ENCODE peak calls at places on chromosomes 16 and 17, in five cellular contexts. L is HepG2, S is upper lobe of left lung, E is GM12878, F is A549. X is an unnamed sample.

GRCh38 chr16:1918312-1918889 is at the start of gene HS3ST6:
- ATAC-seq in L (no peak), F (peak; percentile 35), E (no peak), S (no peak), X (no peak)

GRCh38 chr17:20257008-20257407 is 210.3 kb downstream of the LGALS9B start:
- ATAC-seq in S (no peak), E (no peak), L (no peak), F (no peak), X (no peak)

GRCh38 chr16:85159226-85159980 is 47.1 kb upstream of the CIBAR2 start:
- ATAC-seq in F (no peak), E (no peak), S (no peak), L (peak; percentile 58), X (no peak)

GRCh38 chr17:43905985-43906852 is 1.1 kb downstream of the MPP2 start:
- ATAC-seq in E (peak; percentile 27), S (peak; percentile 81), F (peak; percentile 52), L (peak; percentile 62), X (peak; percentile 86)

GRCh38 chr16:72740346-72740745 is 307.6 kb downstream of the ZFHX3 start:
- ATAC-seq in L (no peak), S (no peak), F (no peak), E (no peak), X (no peak)

GRCh38 chr17:11144358-11145233 is 96.4 kb upstream of the SHISA6 start:
- ATAC-seq in E (no peak), L (peak; percentile 47), S (peak; percentile 69), F (peak; percentile 71), X (peak; percentile 55)

GRCh38 chr17:29155966-29156338 is 24.2 kb downstream of the MYO18A start:
- ATAC-seq in E (no peak), L (no peak), S (no peak), F (no peak), X (no peak)

GRCh38 chr17:17664073-17664470 is 17.2 kb upstream of the RAI1 start:
- ATAC-seq in S (no peak), F (no peak), E (no peak), L (no peak), X (no peak)

GRCh38 chr16:63018581-63019223 is 982.5 kb upstream of the CDH8 start:
- ATAC-seq in L (no peak), S (no peak), F (no peak), E (no peak), X (no peak)

GRCh38 chr16:20538687-20539086 is 37.5 kb downstream of the ACSM2B start:
- ATAC-seq in S (no peak), E (no peak), L (peak; percentile 66), F (no peak), X (no peak)

GRCh38 chr17:31610301-31610910 is 218.9 kb downstream of the RAB11FIP4 start:
- ATAC-seq in S (no peak), L (no peak), E (no peak), F (no peak), X (no peak)

GRCh38 chr17:69625449-69625848 is 211.0 kb downstream of the MAP2K6 start:
- ATAC-seq in L (no peak), E (no peak), S (no peak), F (no peak), X (no peak)

GRCh38 chr16:21156767-21157467 is 1.6 kb upstream of the LDAF1 start:
- ATAC-seq in L (peak; percentile 34), F (peak; percentile 65), S (peak; percentile 58), E (no peak), X (peak; percentile 22)

GRCh38 chr17:72122002-72122310 is 1.1 kb downstream of the SOX9 start:
- ATAC-seq in L (no peak), E (peak; percentile 24), S (peak; percentile 4), F (no peak), X (no peak)

GRCh38 chr17:49603720-49604119 is 28.0 kb downstream of the NXPH3 start:
- ATAC-seq in F (peak; percentile 78), L (peak; percentile 31), E (no peak), S (peak; percentile 34), X (no peak)

GRCh38 chr17:7336240-7337175 is at the start of gene ACAP1:
- ATAC-seq in F (peak; percentile 23), S (peak; percentile 59), E (peak; percentile 93), L (no peak), X (no peak)

GRCh38 chr16:75152635-75153034 is 4.3 kb downstream of the ZFP1 start:
- ATAC-seq in L (no peak), S (no peak), F (no peak), E (no peak), X (no peak)

GRCh38 chr16:57889960-57890751 is 80.8 kb downstream of the CNGB1 start:
- ATAC-seq in F (no peak), E (no peak), S (peak; percentile 70), L (no peak), X (peak; percentile 75)

GRCh38 chr17:9937164-9937835 is 32.2 kb upstream of the RCVRN start:
- ATAC-seq in L (no peak), F (peak; percentile 30), E (no peak), S (peak; percentile 66), X (peak; percentile 69)

GRCh38 chr17:422196-422930 is 69.8 kb upstream of the RPH3AL start:
- ATAC-seq in F (peak; percentile 13), E (no peak), S (no peak), L (peak; percentile 33), X (no peak)

GRCh38 chr17:4475001-4475400 is 23.7 kb upstream of the SPNS2 start:
- ATAC-seq in F (no peak), S (no peak), E (no peak), L (no peak), X (no peak)

GRCh38 chr17:4475463-4475862 is 23.2 kb upstream of the SPNS2 start:
- ATAC-seq in E (no peak), F (peak; percentile 35), S (no peak), L (no peak), X (no peak)

GRCh38 chr17:4477286-4477791 is 21.3 kb upstream of the SPNS2 start:
- ATAC-seq in L (no peak), S (no peak), F (no peak), E (no peak), X (no peak)

GRCh38 chr17:4476017-4476416 is 22.7 kb upstream of the SPNS2 start:
- ATAC-seq in L (peak; percentile 23), E (no peak), S (no peak), F (no peak), X (peak; percentile 23)

DNA sequence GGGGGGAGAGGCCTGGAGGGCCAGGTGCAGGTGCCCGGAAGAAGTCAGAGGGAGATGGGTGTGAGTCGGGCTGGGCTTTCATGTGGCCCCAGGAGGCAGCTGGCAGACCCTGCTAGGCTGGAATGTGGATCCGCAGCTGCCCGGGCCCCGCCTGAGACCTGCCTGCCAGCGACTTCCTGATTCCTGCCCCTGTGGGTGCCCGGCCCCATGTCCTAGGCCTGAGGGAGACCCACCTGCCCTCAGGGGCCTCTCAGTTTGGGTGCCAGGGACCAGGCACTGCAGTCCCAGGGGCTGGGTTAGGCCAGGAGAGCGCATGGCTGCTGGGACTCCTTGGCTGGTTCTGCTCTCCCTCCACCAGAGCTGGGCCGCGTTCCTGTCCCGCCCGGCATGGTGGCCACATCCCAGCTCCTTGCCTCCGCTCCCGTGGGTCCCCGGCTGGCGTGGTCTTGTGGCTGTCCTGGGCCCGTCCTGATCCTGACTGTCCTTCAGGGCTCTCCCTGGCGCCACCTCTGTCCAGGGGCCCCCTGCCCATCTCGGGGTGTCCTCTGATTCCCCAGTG is 22.1 kb upstream of the SPNS2 start:
- ATAC-seq in F (no peak), S (no peak), L (no peak), E (no peak), X (peak; percentile 13)
- TF ChIP-seq EP300 in F (no peak), S (no peak), L (no peak), E (no peak), X (no peak)

GRCh38 chr17:74970395-74970794 is 2.2 kb downstream of the HID1 start:
- ATAC-seq in E (no peak), S (no peak), F (peak; percentile 12), L (no peak), X (peak; percentile 57)

GRCh38 chr17:74971842-74972106 is 785 bp downstream of the HID1 start:
- ATAC-seq in F (peak; percentile 31), E (peak; percentile 18), S (no peak), L (peak; percentile 59), X (peak; percentile 15)

GRCh38 chr17:74971069-74971841 is 1.3 kb downstream of the HID1 start:
- ATAC-seq in E (no peak), L (peak; percentile 39), F (no peak), S (no peak), X (no peak)

GRCh38 chr17:74972973-74973328 is 392 bp upstream of the HID1 start:
- ATAC-seq in F (no peak), L (no peak), E (no peak), S (no peak), X (peak; percentile 13)

DNA sequence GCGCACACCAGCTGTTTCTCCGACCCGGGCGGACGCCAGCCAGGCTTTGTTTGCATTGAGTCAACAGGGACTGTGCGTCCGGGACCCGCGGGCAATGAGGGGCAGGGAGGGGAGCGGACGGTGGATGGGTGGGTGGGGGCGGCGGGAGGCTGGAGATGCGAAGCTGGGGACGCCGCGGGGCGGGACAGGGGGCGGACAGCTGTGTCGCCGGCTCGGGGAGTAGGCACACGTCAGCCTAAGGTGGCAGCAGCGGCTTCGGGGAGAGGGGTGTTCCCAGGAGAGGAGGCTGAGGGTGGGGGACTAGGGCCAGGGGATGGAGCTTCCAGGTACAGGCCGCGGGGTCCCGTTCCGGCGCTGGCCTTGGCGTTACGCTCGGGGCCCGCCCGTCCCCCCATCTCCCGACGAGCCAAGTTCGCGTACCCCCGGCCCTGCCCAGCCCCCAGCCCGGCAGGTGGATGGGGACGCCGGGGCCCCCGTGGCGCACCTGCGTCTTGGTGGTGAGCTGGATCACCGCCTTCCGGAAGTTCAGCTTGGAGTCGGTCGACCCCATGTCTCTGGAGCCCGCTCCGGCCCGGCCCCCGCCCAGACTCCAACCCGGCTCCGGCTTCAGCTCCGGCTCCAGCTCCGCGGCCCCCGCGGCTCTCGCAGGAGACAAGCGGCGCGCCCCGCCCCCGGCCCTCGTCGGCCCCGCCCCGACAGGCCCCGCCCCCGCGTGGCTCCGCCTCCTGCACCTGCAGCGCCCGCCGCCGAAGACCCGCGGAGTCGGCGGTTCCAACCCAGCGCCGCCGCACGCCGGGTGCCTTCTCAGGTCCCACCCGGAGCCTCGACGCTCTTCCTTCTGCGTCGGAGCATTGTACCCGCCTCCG is at the start of gene HID1:
- ATAC-seq in L (peak; percentile 90), S (peak; percentile 83), F (peak; percentile 83), E (peak; percentile 90), X (peak; percentile 71)
- TF ChIP-seq EP300 in L (no peak), S (no peak), F (no peak), E (no peak), X (no peak)

DNA sequence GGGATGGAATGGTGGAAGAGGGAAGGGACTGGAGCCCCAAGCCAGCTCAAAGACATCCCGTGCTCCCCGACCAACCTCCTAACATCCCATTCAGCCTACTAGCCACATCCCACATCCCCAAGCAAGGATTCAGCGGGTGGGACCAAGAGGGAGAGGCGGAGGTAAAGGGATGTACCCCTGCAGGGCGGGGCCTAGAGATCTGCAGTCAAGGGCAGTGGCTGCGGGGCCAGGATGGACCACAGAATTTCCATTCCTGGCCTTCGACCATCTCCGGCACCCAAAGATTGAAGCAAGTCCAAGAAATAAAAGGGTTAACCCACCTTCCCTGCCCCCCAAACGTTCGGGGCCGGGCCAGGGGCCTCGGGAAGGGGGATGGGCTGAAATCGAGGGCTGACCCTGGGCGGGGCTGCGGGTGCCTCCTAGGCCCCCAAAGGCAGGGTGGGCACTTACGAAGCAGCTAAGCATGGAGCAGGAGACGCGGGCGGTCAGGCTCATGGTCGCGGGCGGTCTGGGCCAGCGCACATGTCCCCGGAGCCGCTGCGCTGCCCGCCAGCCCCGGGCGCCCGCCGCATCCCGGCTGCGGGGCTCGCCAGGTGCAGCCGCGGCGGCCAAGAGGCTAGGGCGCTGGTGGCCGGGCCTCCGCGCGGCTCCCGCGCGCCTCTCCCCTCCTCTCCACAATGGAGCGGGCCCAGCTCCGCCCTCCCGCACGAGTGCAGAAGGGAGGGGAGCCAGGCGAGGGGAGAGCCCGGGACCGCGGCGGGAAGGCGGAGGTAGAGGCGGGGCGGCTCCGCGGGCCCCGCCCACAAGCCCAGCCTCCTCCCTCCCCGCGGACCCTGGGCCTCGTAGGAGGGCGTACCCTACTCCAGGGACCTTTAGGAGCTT is at the start of gene MTMR4:
- ATAC-seq in S (peak; percentile 68), L (peak; percentile 35), E (peak; percentile 41), F (peak; percentile 25), X (peak; percentile 41)
- TF ChIP-seq EP300 in S (no peak), L (no peak), E (no peak), F (no peak), X (no peak)

GRCh38 chr16:76390476-76390875 is 113.3 kb downstream of the CNTNAP4 start:
- ATAC-seq in F (no peak), S (no peak), E (no peak), L (no peak), X (no peak)
- TF ChIP-seq EP300 in F (no peak), S (no peak), E (no peak), L (no peak), X (no peak)